ENCODE peak calls at places on chromosomes 6 and 20, in four cellular contexts. R is T-helper 1 cell, Z is T-cell, N is H9. L is an unnamed sample.

GRCh38 chr6:144195671-144196070 is 45.4 kb downstream of the STX11 start:
- DNase-seq in R (no peak), Z (no peak), N (no peak), L (no peak)

GRCh38 chr6:48429021-48429420 is 318.0 kb upstream of the PTCHD4 start:
- DNase-seq in R (no peak), Z (no peak), N (no peak), L (no peak)

GRCh38 chr6:10520468-10520867 is 683 bp upstream of the GCNT2 start:
- DNase-seq in R (no peak), Z (no peak), N (no peak), L (no peak)

GRCh38 chr20:41177636-41178035 is 40.3 kb downstream of the PLCG1 start:
- DNase-seq in R (no peak), Z (no peak), N (peak; percentile 25), L (no peak)

GRCh38 chr20:11222243-11222642 is 548.4 kb upstream of the JAG1 start:
- DNase-seq in R (no peak), Z (no peak), N (no peak), L (no peak)

GRCh38 chr20:49281059-49281912 is 3.4 kb upstream of the ZNFX1 start:
- DNase-seq in R (no peak), Z (no peak), N (peak; percentile 71), L (no peak)

GRCh38 chr6:34234667-34235604 is 1.7 kb upstream of the HMGA1 start:
- DNase-seq in R (no peak), Z (no peak), N (peak; percentile 96), L (peak; percentile 81)

GRCh38 chr6:34386316-34387137 is 5.9 kb downstream of the NUDT3 start:
- DNase-seq in R (no peak), Z (no peak), N (no peak), L (no peak)

GRCh38 chr6:89369009-89369408 is 16.5 kb upstream of the UBE2J1 start:
- DNase-seq in R (no peak), Z (no peak), N (peak; percentile 58), L (no peak)

GRCh38 chr20:17967595-17968365 is 814 bp downstream of the SNX5 start:
- DNase-seq in R (no peak), Z (no peak), N (no peak), L (no peak)

GRCh38 chr6:76697585-76697984 is 625.1 kb upstream of the IMPG1 start:
- DNase-seq in R (no peak), Z (no peak), N (no peak), L (no peak)

GRCh38 chr20:11261533-11262000 is 587.8 kb upstream of the JAG1 start:
- DNase-seq in R (no peak), Z (no peak), N (no peak), L (no peak)

GRCh38 chr20:15544727-15545126 is 1028.5 kb downstream of the KIF16B start:
- DNase-seq in R (no peak), Z (no peak), N (no peak), L (no peak)

GRCh38 chr6:137043710-137044365 is 927 bp downstream of the IL20RA start:
- DNase-seq in R (no peak), Z (no peak), N (peak; percentile 43), L (no peak)

GRCh38 chr20:52943185-52943841 is 28.8 kb upstream of the TSHZ2 start:
- DNase-seq in R (no peak), Z (no peak), N (no peak), L (no peak)

GRCh38 chr6:152356016-152356415 is 281.1 kb downstream of the SYNE1 start:
- DNase-seq in R (no peak), Z (no peak), N (no peak), L (no peak)

GRCh38 chr20:19460386-19460785 is 247.9 kb downstream of the SLC24A3 start:
- DNase-seq in R (no peak), Z (no peak), N (no peak), L (no peak)

GRCh38 chr20:43388267-43389081 is 69.2 kb upstream of the SRSF6 start:
- DNase-seq in R (no peak), Z (no peak), N (no peak), L (no peak)

GRCh38 chr6:37433657-37434271 is 743 bp downstream of the CMTR1 start:
- DNase-seq in R (no peak), Z (peak; percentile 21), N (no peak), L (peak; percentile 77)

GRCh38 chr6:63805345-63805744 is 169.7 kb downstream of the PHF3 start:
- DNase-seq in R (no peak), Z (no peak), N (no peak), L (no peak)

GRCh38 chr6:169961772-169962561 is 210.5 kb downstream of the ERMARD start:
- DNase-seq in R (no peak), Z (no peak), N (peak; percentile 73), L (peak; percentile 59)

GRCh38 chr6:166770216-166771116 is 143.4 kb upstream of the RPS6KA2 start:
- DNase-seq in R (no peak), Z (no peak), N (no peak), L (peak; percentile 21)

GRCh38 chr20:46089076-46089337 is 755 bp downstream of the NCOA5 start:
- DNase-seq in R (no peak), Z (peak; percentile 20), N (no peak), L (no peak)

GRCh38 chr20:1721687-1722512 is 64.3 kb upstream of the SIRPG start:
- DNase-seq in R (no peak), Z (no peak), N (peak; percentile 93), L (no peak)